ENCODE peak calls at places on chromosome 19, in six cellular contexts. M, Z, F, B, O and J are unnamed samples.

GRCh38 chr19:10142701-10143375 is 23.1 kb upstream of the EIF3G start:
- DNase-seq in M (no peak), Z (no peak), F (no peak), B (no peak), O (no peak), J (peak)

GRCh38 chr19:34853369-34853768 is 73.3 kb upstream of the ZNF30 start:
- DNase-seq in M (no peak), Z (no peak), F (no peak), B (no peak), O (no peak), J (no peak)

GRCh38 chr19:2428027-2428690 is 773 bp upstream of the TIMM13 start:
- DNase-seq in M (peak), Z (peak), F (peak), B (peak), O (no peak), J (no peak)

GRCh38 chr19:52188822-52189744 is 769 bp upstream of the PPP2R1A start:
- DNase-seq in M (peak), Z (peak), F (peak), B (peak), O (no peak), J (no peak)

GRCh38 chr19:33866696-33867095 is 70.0 kb downstream of the KCTD15 start:
- DNase-seq in M (no peak), Z (no peak), F (no peak), B (no peak), O (no peak), J (no peak)

GRCh38 chr19:55082023-55082851 is 6.6 kb downstream of the EPS8L1 start:
- DNase-seq in M (peak), Z (no peak), F (peak), B (no peak), O (no peak), J (peak)

GRCh38 chr19:52992109-52993004 is 21.4 kb upstream of the ERVV-1 start:
- DNase-seq in M (peak), Z (no peak), F (peak), B (no peak), O (no peak), J (no peak)

GRCh38 chr19:30165228-30165813 is 206.9 kb upstream of the ZNF536 start:
- DNase-seq in M (no peak), Z (no peak), F (no peak), B (no peak), O (no peak), J (no peak)

GRCh38 chr19:45472557-45473365 is 5.0 kb downstream of the FOSB start:
- DNase-seq in M (no peak), Z (no peak), F (peak), B (no peak), O (no peak), J (no peak)

GRCh38 chr19:2333807-2334211 is 5.3 kb downstream of the SPPL2B start:
- DNase-seq in M (no peak), Z (no peak), F (no peak), B (no peak), O (no peak), J (no peak)

GRCh38 chr19:34345934-34346333 is 19.1 kb upstream of the GPI start:
- DNase-seq in M (peak), Z (no peak), F (peak), B (peak), O (peak), J (peak)

GRCh38 chr19:48950830-48951519 is 3.7 kb upstream of the BAX start:
- DNase-seq in M (no peak), Z (no peak), F (no peak), B (no peak), O (no peak), J (no peak)

GRCh38 chr19:48329167-48329891 is 4.0 kb downstream of the EMP3 start:
- DNase-seq in M (no peak), Z (no peak), F (no peak), B (no peak), O (no peak), J (no peak)

GRCh38 chr19:10818306-10819123 is 17.5 kb downstream of the TMED1 start:
- DNase-seq in M (no peak), Z (no peak), F (no peak), B (no peak), O (no peak), J (no peak)

GRCh38 chr19:47633516-47633915 is 24.6 kb downstream of the BICRA start:
- DNase-seq in M (no peak), Z (no peak), F (no peak), B (no peak), O (no peak), J (no peak)

GRCh38 chr19:34713262-34713637 is 20.8 kb upstream of the ZNF181 start:
- DNase-seq in M (no peak), Z (no peak), F (no peak), B (no peak), O (no peak), J (no peak)

GRCh38 chr19:48196933-48197665 is 26.6 kb downstream of the ZSWIM9 start:
- DNase-seq in M (no peak), Z (no peak), F (no peak), B (no peak), O (no peak), J (no peak)

GRCh38 chr19:17156947-17157302 is 58.2 kb upstream of the USE1 start:
- DNase-seq in M (no peak), Z (no peak), F (no peak), B (no peak), O (no peak), J (no peak)

GRCh38 chr19:54626757-54627156 is 3.5 kb upstream of the LILRB1 start:
- DNase-seq in M (no peak), Z (no peak), F (no peak), B (no peak), O (no peak), J (no peak)

GRCh38 chr19:33414667-33415605 is 41.4 kb downstream of the CEBPG start:
- DNase-seq in M (no peak), Z (peak), F (no peak), B (no peak), O (no peak), J (no peak)

GRCh38 chr19:50334741-50335421 is 5.7 kb upstream of the KCNC3 start:
- DNase-seq in M (no peak), Z (no peak), F (no peak), B (peak), O (no peak), J (no peak)

GRCh38 chr19:10389863-10390262 is 9.5 kb upstream of the TYK2 start:
- DNase-seq in M (no peak), Z (no peak), F (no peak), B (no peak), O (no peak), J (no peak)

GRCh38 chr19:48295458-48295857 is 25.6 kb downstream of the ZNF114 start:
- DNase-seq in M (no peak), Z (no peak), F (no peak), B (no peak), O (no peak), J (no peak)

GRCh38 chr19:50261446-50261970 is 58.1 kb downstream of the MYH14 start:
- DNase-seq in M (no peak), Z (no peak), F (no peak), B (no peak), O (no peak), J (no peak)

GRCh38 chr19:55112781-55113569 is 4.5 kb downstream of the PPP1R12C start:
- DNase-seq in M (no peak), Z (peak), F (peak), B (no peak), O (no peak), J (no peak)

GRCh38 chr19:8609210-8610040 is 1.1 kb downstream of the ADAMTS10 start:
- DNase-seq in M (peak), Z (peak), F (peak), B (peak), O (no peak), J (no peak)

GRCh38 chr19:55322495-55322894 is 2.6 kb downstream of the TMEM150B start:
- DNase-seq in M (no peak), Z (no peak), F (no peak), B (no peak), O (no peak), J (no peak)

GRCh38 chr19:38362076-38362945 is 12.1 kb upstream of the PSMD8 start:
- DNase-seq in M (peak), Z (peak), F (peak), B (peak), O (no peak), J (peak)

GRCh38 chr19:30078381-30078910 is 136.4 kb downstream of the URI1 start:
- DNase-seq in M (no peak), Z (peak), F (no peak), B (peak), O (no peak), J (no peak)

GRCh38 chr19:54464044-54464623 is 556 bp upstream of the LENG9 start:
- DNase-seq in M (peak), Z (peak), F (peak), B (peak), O (peak), J (peak)

GRCh38 chr19:49896863-49897621 is at the start of gene IL4I1:
- DNase-seq in M (no peak), Z (no peak), F (no peak), B (no peak), O (no peak), J (no peak)

GRCh38 chr19:12015753-12016116 is 19.7 kb downstream of the ZNF433 start:
- DNase-seq in M (no peak), Z (no peak), F (no peak), B (no peak), O (no peak), J (no peak)
- H3K4me3 ChIP-seq in M (no peak), Z (no peak), F (no peak), B (no peak), O (no peak), J (no peak)

DNA sequence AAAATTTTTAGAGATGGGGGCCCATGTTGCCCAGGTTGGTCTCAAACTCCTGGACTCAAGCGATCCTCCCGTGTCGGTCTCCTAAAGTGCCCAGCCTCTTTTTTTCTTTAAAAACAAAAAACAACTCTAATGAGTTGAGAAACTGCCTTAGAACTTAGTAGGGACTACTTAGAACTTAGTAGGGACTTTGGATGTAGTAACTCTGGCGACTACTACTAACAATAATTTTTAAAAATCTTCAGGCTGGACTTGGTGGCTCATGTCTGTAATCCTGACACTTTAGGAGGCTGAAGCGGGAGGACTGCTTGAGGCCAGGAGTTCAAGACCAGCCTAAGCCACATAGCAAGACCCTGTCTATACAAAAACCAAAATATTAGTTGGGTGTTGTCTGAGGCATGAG is 515 bp upstream of the C19orf67 start:
- DNase-seq in M (no peak), Z (no peak), F (no peak), B (no peak), O (no peak), J (no peak)
- H3K4me3 ChIP-seq in M (no peak), Z (no peak), F (no peak), B (no peak), O (no peak), J (no peak)

GRCh38 chr19:19661141-19661674 is 2.3 kb downstream of the ATP13A1 start:
- DNase-seq in M (no peak), Z (no peak), F (no peak), B (no peak), O (no peak), J (no peak)
- H3K4me3 ChIP-seq in M (no peak), Z (no peak), F (no peak), B (no peak), O (no peak), J (no peak)

DNA sequence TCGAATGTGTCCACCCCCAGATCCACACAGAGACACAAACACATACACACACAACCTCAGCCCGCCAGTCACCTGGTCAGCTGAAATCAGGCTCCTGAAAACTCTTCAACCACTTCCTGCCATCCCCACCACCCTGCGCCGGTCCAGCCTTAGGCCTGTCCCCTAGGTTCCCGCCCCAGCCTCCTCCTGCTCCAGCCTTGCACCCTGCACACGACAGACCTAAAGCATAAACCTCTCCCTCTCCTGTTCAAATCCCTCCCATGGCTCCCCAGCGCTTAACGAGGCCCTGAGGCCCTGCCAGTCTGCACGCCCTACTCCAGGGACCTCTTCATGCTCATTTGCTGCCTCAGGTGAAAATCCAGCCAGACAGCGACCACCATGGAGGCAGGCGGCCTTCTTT is 7.1 kb downstream of the PNMA8B start:
- DNase-seq in M (no peak), Z (no peak), F (no peak), B (no peak), O (no peak), J (no peak)
- H3K4me3 ChIP-seq in M (no peak), Z (no peak), F (no peak), B (no peak), O (no peak), J (no peak)

DNA sequence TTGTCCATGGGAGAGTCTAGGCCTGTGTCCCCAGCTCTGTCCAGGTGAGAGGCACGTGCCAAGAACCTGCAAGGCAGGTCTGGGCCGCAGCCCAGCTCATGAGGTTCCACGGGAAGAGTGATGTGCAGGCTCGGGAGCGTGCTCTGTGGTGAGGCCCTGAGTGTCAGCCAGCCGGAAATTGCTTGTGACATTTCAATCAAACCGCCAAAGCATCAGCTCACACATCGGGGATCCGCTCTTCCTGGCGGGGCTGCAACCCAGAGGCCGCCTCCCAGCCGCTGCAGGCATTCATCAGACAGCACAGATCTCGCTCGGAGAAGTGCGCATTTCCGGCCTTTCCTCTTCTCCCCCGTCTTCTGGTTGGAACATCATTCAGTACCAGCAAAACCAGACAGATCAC is 109.3 kb downstream of the KDM4B start:
- DNase-seq in M (no peak), Z (no peak), F (no peak), B (no peak), O (no peak), J (peak)
- H3K4me3 ChIP-seq in M (no peak), Z (no peak), F (no peak), B (no peak), O (no peak), J (no peak)

GRCh38 chr19:39481676-39482075 is 1.0 kb downstream of the TIMM50 start:
- DNase-seq in M (no peak), Z (no peak), F (no peak), B (no peak), O (no peak), J (no peak)
- H3K4me3 ChIP-seq in M (peak), Z (peak), F (peak), B (peak), O (peak), J (peak)

DNA sequence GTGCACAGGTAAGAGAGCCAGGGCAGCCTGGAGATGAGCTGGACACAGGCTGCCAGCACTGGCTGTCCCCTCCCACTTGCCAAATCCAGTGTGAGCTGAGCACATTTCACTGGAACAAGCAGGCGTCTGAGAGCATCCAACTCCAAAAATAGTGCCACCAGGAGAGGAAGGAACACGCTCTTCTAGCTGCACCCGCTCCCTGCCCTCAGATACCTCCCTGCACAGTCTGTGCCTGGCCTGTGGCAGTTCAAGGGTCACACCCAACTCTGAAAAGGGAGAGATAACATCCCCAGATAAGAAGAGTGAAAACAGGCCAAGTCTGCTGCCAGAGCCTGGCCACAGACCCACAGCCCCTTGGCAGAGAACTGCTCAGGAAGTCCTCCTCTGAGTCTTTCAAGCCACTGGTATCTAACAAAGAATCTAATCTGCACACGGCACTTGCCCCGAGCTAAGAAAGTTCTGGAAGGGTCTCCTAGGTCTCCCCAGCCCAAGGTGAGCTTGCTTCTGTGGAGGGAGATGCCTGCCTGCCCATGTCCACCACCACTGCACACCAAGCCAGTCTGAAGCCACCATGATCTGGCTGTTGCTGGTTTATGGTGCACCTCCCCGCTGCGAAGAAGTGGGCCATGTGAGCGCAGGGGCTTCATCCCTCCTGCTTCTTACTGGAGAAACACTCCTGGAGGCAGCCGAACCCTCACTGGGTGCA is 14.7 kb downstream of the ELL start:
- DNase-seq in M (no peak), Z (peak), F (no peak), B (peak), O (no peak), J (peak)
- H3K4me3 ChIP-seq in M (no peak), Z (no peak), F (no peak), B (peak), O (no peak), J (no peak)

GRCh38 chr19:42323852-42324654 is 1.4 kb upstream of the MEGF8 start:
- DNase-seq in M (no peak), Z (no peak), F (no peak), B (no peak), O (no peak), J (no peak)
- H3K4me3 ChIP-seq in M (no peak), Z (no peak), F (no peak), B (peak), O (no peak), J (no peak)

GRCh38 chr19:13031917-13032623 is 36.8 kb downstream of the NFIX start:
- DNase-seq in M (no peak), Z (no peak), F (peak), B (peak), O (no peak), J (no peak)

GRCh38 chr19:13027557-13027956 is 32.3 kb downstream of the NFIX start:
- DNase-seq in M (no peak), Z (no peak), F (no peak), B (no peak), O (no peak), J (no peak)

GRCh38 chr19:13029301-13029880 is 34.1 kb downstream of the NFIX start:
- DNase-seq in M (no peak), Z (no peak), F (no peak), B (no peak), O (no peak), J (no peak)

GRCh38 chr19:13028027-13028426 is 32.8 kb downstream of the NFIX start:
- DNase-seq in M (no peak), Z (no peak), F (no peak), B (no peak), O (no peak), J (no peak)

GRCh38 chr19:13029893-13030292 is 34.6 kb downstream of the NFIX start:
- DNase-seq in M (no peak), Z (no peak), F (no peak), B (peak), O (no peak), J (no peak)
- H3K4me3 ChIP-seq in M (no peak), Z (no peak), F (no peak), B (peak), O (no peak), J (no peak)

DNA sequence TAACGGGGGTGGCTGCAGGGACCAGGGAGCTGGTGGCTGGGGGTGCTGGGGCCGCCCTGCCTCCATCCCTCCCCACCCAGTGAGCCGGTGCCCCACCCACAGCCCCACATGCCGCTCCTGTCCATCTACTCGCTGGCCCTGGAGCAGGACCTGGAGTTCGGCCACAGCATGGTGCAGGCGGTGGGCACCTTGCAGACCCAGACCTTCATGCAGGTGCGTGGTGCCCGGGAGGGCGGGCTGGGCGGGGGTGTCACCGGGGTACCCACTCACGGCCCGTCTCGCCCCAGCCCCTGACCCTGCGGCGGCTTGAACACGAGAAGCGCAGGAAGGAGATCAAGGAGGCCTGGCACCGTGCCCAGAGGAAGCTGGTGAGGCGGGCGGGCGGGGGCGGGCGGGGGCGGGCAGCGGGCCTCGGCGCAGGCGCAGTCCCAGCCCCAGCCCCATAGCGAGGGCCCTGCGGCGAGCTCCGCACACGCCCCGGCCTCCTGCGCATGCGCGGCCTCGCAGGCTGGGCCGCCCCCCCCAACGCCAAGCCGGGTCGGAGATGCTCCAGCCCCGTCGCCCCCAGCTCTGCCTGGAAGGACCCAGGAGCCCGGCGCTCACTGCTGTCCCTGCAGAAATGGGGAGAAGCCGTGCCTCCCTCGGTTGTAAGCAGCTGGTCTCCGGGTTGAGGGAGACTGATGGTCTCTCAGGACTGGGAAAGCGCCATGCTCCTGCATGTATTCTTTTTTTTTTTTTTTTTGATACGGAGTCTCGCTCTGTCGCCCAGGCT is 7.7 kb downstream of the ARHGAP45 start:
- DNase-seq in M (no peak), Z (peak), F (peak), B (peak), O (no peak), J (peak)
- H3K4me3 ChIP-seq in M (no peak), Z (no peak), F (no peak), B (peak), O (no peak), J (peak)